ENCODE peak calls at places on chromosomes 5 and 9, in seven cellular contexts. S is PC-9, K is fibroblast of lung, H is upper lobe of left lung, D is H7, E is PC-3, L is heart right ventricle. P is an unnamed sample. For H3K36me3, the result is how much of the 10 kb centered on the place peaks cover.

GRCh38 chr5:57037355-57037754 is 85.4 kb upstream of the MIER3 start:
- DNase-seq in E (no peak), L (no peak), D (peak), H (no peak), S (peak), K (no peak), P (no peak)

GRCh38 chr9:14014744-14015143 is 299.2 kb downstream of the NFIB start:
- DNase-seq in K (no peak), H (no peak), D (no peak), E (no peak), L (no peak), S (no peak), P (no peak)

GRCh38 chr5:151130235-151130921 is 27.2 kb downstream of the ANXA6 start:
- DNase-seq in L (no peak), H (no peak), S (no peak), K (no peak), E (no peak), D (no peak), P (no peak)

GRCh38 chr9:111005711-111006482 is 32.4 kb downstream of the LPAR1 start:
- DNase-seq in H (no peak), L (no peak), D (no peak), S (no peak), E (no peak), K (peak), P (no peak)

GRCh38 chr5:72248352-72249032 is 71.5 kb downstream of the MRPS27 start:
- DNase-seq in H (no peak), L (no peak), K (peak), E (peak), D (peak), S (peak), P (peak)

GRCh38 chr5:94045839-94046782 is 304.7 kb upstream of the POU5F2 start:
- DNase-seq in E (no peak), S (no peak), D (peak), H (no peak), L (no peak), K (no peak), P (no peak)

GRCh38 chr9:137245450-137246421 is 4.6 kb downstream of the TUBB4B start:
- DNase-seq in L (no peak), H (peak), E (no peak), K (no peak), S (no peak), D (peak), P (no peak)

GRCh38 chr9:129867138-129868032 is 32.1 kb downstream of the USP20 start:
- DNase-seq in H (peak), K (no peak), S (no peak), L (no peak), D (peak), E (no peak), P (no peak)

GRCh38 chr9:93237535-93237934 is 53.6 kb downstream of the WNK2 start:
- DNase-seq in K (no peak), L (no peak), H (no peak), D (no peak), E (no peak), S (no peak), P (no peak)

GRCh38 chr5:152106571-152106970 is 181.9 kb upstream of the GLRA1 start:
- DNase-seq in D (no peak), K (no peak), H (no peak), S (no peak), E (no peak), L (no peak), P (no peak)

GRCh38 chr5:135472141-135472540 is 20.0 kb upstream of the TIFAB start:
- DNase-seq in L (no peak), E (no peak), D (no peak), S (no peak), K (no peak), H (no peak), P (no peak)

GRCh38 chr5:37776826-37777225 is 63.0 kb downstream of the GDNF start:
- DNase-seq in H (peak), S (no peak), K (peak), D (no peak), L (no peak), E (no peak), P (no peak)

GRCh38 chr9:27701664-27702063 is 128.4 kb upstream of the C9orf72 start:
- DNase-seq in E (peak), L (no peak), D (no peak), H (no peak), S (no peak), K (peak), P (peak)

GRCh38 chr9:96241391-96241809 is 60.6 kb downstream of the HSD17B3 start:
- DNase-seq in S (peak), K (no peak), E (peak), H (no peak), D (no peak), L (no peak), P (no peak)

GRCh38 chr9:13388157-13388556 is 108.7 kb upstream of the MPDZ start:
- DNase-seq in L (no peak), E (peak), D (no peak), K (peak), S (no peak), H (no peak), P (no peak)

GRCh38 chr9:133693116-133693515 is 45.0 kb downstream of the SARDH start:
- DNase-seq in D (no peak), S (no peak), H (no peak), L (no peak), K (no peak), E (no peak), P (no peak)
- H3K36me3 ChIP-seq in D (under half), S (under half), H (under half), L (under half), K (under half), E (under half), P (under half)

DNA sequence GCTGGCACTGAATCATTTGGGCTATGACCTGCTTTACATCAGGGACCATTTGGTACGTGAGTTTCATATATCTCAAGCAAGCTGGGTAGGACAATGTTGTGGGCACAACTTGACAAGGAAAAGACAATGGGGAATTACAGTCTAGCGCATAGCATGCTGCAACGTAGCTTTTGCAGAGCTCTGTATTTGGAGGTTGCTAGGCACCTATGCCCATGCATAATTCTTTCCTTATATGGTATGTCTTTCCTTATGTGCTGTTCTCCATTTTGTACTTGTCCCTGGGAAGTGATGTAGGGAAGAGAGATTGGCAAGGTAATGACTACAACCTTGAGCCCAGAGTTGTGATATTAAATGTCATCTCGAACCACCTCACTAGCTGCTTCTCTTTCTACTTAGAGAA is 19.3 kb downstream of the DAB2 start:
- DNase-seq in L (no peak), E (no peak), S (no peak), K (no peak), D (no peak), H (no peak), P (no peak)
- H3K36me3 ChIP-seq in L (under half), E (under half), S (under half), K (under half), D (under half), H (under half), P (under half)

GRCh38 chr5:142143878-142144277 is 35.3 kb downstream of the NDFIP1 start:
- DNase-seq in L (no peak), S (no peak), D (peak), E (peak), H (no peak), K (peak), P (peak)

GRCh38 chr5:142145106-142145900 is 36.7 kb downstream of the NDFIP1 start:
- DNase-seq in S (peak), K (peak), H (no peak), D (peak), L (no peak), E (peak), P (peak)

GRCh38 chr5:142141463-142141862 is 32.9 kb downstream of the NDFIP1 start:
- DNase-seq in H (no peak), E (peak), K (no peak), S (no peak), L (no peak), D (no peak), P (peak)
- H3K36me3 ChIP-seq in H (half or more), E (under half), K (under half), S (under half), L (under half), D (under half), P (under half)

DNA sequence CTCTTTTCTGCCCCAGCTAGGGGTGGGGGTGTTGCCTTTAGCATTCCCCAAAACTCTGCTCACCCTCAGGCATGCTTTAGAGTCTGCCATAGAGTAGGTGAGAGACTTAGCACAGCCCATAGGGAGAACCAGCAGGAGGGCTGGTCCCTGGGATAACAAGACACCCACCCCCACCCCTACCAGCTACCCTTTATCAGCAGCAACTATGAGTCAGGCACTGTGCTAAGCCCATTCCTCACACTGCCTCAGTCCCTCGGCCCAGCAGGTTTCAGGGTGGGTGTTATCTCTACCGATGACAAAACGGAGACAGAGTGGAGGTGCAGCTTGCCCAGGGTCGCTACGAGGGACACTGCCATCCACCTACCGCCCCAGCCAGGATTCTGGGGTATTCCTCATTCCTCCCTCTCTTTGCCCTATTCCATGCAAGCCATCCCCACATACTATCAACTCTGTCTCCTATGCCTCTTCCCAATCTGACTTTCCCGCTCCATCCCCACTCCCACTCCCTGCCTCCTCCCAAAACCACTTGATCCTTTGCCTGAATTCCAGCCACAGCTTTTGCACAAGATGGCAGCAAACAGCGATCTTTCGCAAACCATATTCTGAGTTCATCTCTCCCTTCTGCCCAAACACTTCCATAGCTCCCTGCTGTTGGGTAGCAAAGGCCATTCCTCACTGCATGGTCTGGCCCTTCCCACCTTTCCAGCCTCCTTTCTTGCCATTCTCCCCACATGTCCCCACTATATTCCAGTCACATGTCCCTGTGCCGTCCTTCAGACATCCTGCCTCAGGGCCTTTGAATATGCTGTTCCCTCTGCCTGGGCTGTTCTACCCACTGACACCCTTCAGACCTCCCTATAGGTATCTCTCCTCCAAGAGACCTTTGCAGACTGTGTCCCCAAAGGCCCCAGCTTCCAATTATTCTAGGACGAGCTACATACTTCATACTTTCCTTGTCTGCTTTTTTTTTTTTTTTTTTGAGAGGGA is 5.1 kb downstream of the CIZ1 start:
- DNase-seq in S (no peak), K (no peak), D (no peak), L (no peak), E (no peak), H (no peak), P (no peak)
- H3K36me3 ChIP-seq in S (under half), K (under half), D (under half), L (under half), E (under half), H (half or more), P (under half)

DNA sequence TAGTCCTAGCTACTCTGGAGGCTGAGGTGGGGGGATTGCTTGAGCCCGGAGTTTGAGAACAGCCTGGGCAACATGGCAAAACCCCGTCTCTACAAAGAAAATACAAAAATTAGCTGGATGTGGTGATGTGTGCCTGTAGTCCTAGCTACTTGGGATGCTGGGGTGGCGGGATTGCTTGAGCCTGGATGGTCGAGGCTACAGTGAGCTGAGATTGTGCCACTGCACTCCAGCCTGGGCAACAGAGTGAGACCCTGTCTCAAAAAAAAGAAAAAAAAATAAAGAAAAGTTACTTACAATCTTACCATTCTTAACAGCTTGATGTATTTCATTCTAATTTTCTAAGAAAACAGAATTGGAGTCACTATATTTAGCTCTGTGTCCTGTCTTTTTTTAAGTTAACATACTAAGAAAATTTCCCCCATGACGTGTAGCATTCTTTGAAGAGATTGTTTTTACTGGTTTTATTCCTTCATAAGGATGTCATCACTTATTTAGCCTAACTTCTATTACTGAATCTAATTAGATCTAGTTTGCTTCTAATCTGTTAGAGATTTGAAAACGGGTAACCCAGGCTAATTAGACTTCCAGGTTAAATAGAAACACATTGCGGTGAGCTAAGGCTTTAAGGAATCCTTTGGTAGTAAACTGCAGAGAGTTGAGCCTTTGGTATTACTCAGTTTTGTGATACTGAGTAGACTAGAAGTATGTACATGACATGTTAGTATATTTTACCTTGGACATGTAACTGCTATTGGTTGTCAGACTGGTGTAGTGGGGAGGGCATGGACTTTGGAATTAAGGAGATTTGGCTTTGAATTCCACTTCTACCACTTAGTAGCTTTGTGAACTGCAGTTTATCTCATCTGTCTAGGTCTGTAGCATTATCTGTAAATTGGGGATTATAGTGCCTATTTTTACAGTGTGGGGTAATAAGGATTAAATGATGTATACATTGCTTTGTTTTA is 24.0 kb downstream of the HSPA4 start:
- DNase-seq in L (no peak), H (no peak), E (no peak), S (no peak), K (no peak), D (no peak), P (no peak)
- H3K36me3 ChIP-seq in L (under half), H (half or more), E (under half), S (half or more), K (under half), D (under half), P (half or more)